ENCODE peak calls at places on chromosomes 7 and 10, in six cellular contexts. T is SJSA1, G is MM.1S, R is lower lobe of right lung, P is HL-60, O is coronary artery. A is an unnamed sample.

GRCh38 chr10:290026-290725 is 154.9 kb downstream of the ZMYND11 start:
- DNase-seq in T (peak; percentile 22), G (no peak), R (no peak), P (no peak), O (no peak), A (no peak)

GRCh38 chr10:112294169-112294568 is 11.0 kb downstream of the TECTB start:
- DNase-seq in T (no peak), G (no peak), R (no peak), P (no peak), O (no peak), A (no peak)

GRCh38 chr7:128351296-128352123 is 7.8 kb upstream of the RBM28 start:
- DNase-seq in T (no peak), G (no peak), R (no peak), P (no peak), O (no peak), A (no peak)

GRCh38 chr7:157612664-157613561 is 276.1 kb downstream of the DNAJB6 start:
- DNase-seq in T (no peak), G (no peak), R (no peak), P (peak; percentile 35), O (no peak), A (no peak)

GRCh38 chr10:125076891-125077643 is 83.3 kb downstream of the CTBP2 start:
- DNase-seq in T (no peak), G (no peak), R (no peak), P (no peak), O (no peak), A (no peak)

GRCh38 chr7:87507446-87507845 is 32.0 kb upstream of the ABCB4 start:
- DNase-seq in T (no peak), G (no peak), R (no peak), P (no peak), O (no peak), A (no peak)

GRCh38 chr7:47252706-47253105 is 329.2 kb downstream of the TNS3 start:
- DNase-seq in T (no peak), G (no peak), R (no peak), P (no peak), O (no peak), A (no peak)

GRCh38 chr10:94310369-94310768 is 52.4 kb downstream of the NOC3L start:
- DNase-seq in T (no peak), G (no peak), R (no peak), P (no peak), O (no peak), A (no peak)

GRCh38 chr10:125662616-125663015 is 20.3 kb downstream of the TEX36 start:
- DNase-seq in T (no peak), G (no peak), R (no peak), P (no peak), O (no peak), A (no peak)

GRCh38 chr7:4139656-4140320 is 542.3 kb upstream of the FOXK1 start:
- DNase-seq in T (no peak), G (no peak), R (peak; percentile 24), P (no peak), O (no peak), A (no peak)

DNA sequence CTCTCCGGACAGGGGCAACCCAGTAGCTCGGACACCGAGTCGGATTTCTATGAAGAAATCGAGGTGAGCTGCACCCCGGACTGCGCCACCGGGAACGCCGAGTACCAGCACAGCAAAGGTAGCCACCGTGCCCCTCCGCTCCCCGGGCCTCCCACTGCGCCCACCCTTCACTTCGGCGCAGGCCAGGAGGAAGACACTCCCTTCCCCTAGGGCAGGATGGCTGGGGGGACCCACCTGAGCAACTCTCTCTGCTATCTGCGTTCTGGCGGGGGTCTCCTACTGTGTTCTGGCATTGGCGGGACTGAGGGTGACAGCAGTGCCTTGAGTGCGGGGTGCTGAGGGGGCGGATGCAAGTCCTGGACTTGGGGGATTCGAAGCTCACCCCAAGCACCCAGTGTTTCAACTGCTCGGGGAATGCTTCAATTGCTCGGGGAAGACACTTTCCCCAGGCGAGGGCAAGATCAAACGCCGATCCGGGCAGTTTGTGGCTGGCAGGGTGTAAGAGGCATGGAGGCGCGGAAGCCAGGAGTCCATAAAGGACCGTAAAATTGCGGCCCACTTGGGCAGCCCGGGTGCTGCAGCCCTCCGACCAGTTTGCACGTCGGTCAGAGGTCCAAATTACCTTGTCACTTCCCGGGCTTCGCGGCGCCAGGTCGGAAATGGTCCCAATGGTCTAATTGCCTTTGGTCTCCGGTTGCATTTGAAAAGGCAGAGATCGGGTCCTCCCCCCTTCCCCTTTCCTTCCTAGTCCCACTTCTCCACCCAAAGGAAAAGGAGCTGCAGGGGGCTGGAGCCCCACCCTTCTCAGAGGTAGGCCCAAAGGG is 950 bp downstream of the EVX1 start:
- DNase-seq in T (no peak), G (no peak), R (no peak), P (no peak), O (no peak), A (no peak)
- H3K27ac ChIP-seq in T (no peak overlapping the region), G (no peak overlapping the region), R (no peak overlapping the region), P (no peak overlapping the region), O (no peak overlapping the region), A (no peak overlapping the region)

GRCh38 chr10:35215107-35215506 is 88.5 kb downstream of the CREM start:
- DNase-seq in T (no peak), G (no peak), R (no peak), P (no peak), O (no peak), A (no peak)
- H3K4me3 ChIP-seq in T (no peak overlapping the region), G (no peak overlapping the region), R (no peak overlapping the region), P (no peak overlapping the region), O (no peak overlapping the region), A (no peak overlapping the region)

GRCh38 chr10:50431118-50431517 is 179.8 kb upstream of the ASAH2 start:
- DNase-seq in T (no peak), G (no peak), R (no peak), P (no peak), O (no peak), A (no peak)
- H3K27ac ChIP-seq in T (peak overlapping the region; percentile 34), G (peak overlapping the region; percentile 90), R (peak overlapping the region; percentile 16), P (no peak overlapping the region), O (peak overlapping the region; percentile 66), A (no peak overlapping the region)

GRCh38 chr7:51350195-51350896 is 33.7 kb upstream of the COBL start:
- DNase-seq in T (no peak), G (no peak), R (no peak), P (no peak), O (no peak), A (no peak)
- H3K4me3 ChIP-seq in T (no peak overlapping the region), G (no peak overlapping the region), R (no peak overlapping the region), P (no peak overlapping the region), O (no peak overlapping the region), A (no peak overlapping the region)

DNA sequence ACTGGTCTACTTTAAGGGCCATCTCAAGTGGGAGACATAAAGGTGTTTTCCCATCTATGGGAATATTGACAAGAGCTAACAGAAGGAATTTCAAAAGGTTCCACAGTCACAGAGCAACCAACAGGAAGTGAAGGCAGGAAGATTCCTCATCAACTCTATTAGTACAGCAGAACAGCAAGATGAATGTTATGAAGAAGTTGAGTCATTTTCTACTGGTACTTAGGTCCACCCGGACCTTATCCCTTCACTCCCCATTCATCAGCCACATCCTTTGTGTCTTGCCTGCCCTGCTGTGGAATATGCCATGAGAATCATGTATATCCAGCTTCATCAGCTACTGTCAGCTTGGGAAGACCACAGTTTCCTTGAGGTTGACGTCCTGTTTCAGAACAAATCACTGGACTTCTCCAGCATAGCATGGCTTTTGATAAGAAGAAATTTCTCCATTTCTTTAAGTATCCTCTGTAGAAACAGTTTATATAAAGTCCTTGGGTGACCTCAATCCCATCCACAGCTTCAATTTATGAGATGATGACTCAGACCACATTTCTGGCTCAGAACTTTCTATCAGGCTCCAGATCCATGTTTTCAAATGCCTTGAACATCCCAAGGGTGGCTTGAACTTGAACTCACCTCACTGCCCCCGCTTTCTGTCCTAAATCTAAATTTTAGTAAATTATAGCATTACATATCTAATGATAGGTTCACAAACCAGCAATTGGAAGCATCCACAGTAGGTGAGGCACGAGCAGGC is 84.9 kb upstream of the AGK start:
- DNase-seq in T (no peak), G (no peak), R (no peak), P (no peak), O (no peak), A (no peak)
- H3K27ac ChIP-seq in T (no peak overlapping the region), G (no peak overlapping the region), R (no peak overlapping the region), P (no peak overlapping the region), O (no peak overlapping the region), A (no peak overlapping the region)

GRCh38 chr10:49080071-49080470 is 35.3 kb downstream of the VSTM4 start:
- DNase-seq in T (no peak), G (peak; percentile 94), R (peak; percentile 65), P (no peak), O (no peak), A (no peak)

GRCh38 chr10:49080965-49081364 is 34.4 kb downstream of the VSTM4 start:
- DNase-seq in T (no peak), G (peak; percentile 43), R (no peak), P (no peak), O (no peak), A (no peak)

GRCh38 chr10:49081532-49082275 is 33.6 kb downstream of the VSTM4 start:
- DNase-seq in T (no peak), G (no peak), R (no peak), P (no peak), O (no peak), A (no peak)

GRCh38 chr10:49082767-49083166 is 32.6 kb downstream of the VSTM4 start:
- DNase-seq in T (no peak), G (no peak), R (no peak), P (no peak), O (no peak), A (no peak)

DNA sequence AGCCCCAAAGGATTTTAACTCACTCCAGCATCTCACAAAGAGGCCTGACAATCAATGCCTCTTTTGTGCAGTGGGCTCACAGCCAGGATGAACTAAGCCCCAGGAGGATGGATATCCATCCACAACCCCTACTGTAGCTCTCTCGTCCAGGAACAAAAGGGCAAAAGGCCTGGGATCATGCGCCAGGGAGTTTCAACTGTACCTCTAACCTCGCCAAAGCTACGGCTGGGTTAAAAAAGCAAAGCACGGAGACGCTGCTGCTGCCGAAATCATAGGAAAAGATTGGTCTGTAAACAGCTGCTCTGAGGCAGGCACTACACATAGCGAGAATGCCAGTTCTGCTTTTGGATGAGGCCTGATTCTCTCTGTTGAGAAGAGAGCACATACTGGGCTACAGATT is 32.1 kb downstream of the VSTM4 start:
- DNase-seq in T (no peak), G (no peak), R (no peak), P (no peak), O (no peak), A (no peak)
- H3K4me3 ChIP-seq in T (no peak overlapping the region), G (no peak overlapping the region), R (no peak overlapping the region), P (no peak overlapping the region), O (peak overlapping the region; percentile 18), A (no peak overlapping the region)

A was measured in AG04450.